ENCODE peak calls at places on chromosomes 12 and 14, in nine cellular contexts. A is A549; H is lower lobe of right lung; S is cardiac muscle cell; R is colonic mucosa; I is A673; P is CD8-positive, alpha-beta memory T cell; E is naive thymus-derived CD4-positive, alpha-beta T cell; U is mammary epithelial cell. C is an unnamed sample.
A peak's percentile ranks its signal among the peaks of the same experiment; 100 is the strongest.

GRCh38 chr12:13941258-13942249 is 39.8 kb downstream of the GRIN2B start:
- DNase-seq in H (no peak), U (peak; percentile 46), E (no peak), I (peak; percentile 35), S (peak; percentile 48), R (peak; percentile 84), P (no peak), A (peak; percentile 87), C (peak; percentile 73)

GRCh38 chr14:61461808-61462275 is 140.5 kb downstream of the PRKCH start:
- DNase-seq in S (peak; percentile 91), H (no peak), I (peak; percentile 80), P (peak; percentile 57), A (peak; percentile 73), E (peak; percentile 71), U (peak; percentile 63), R (peak; percentile 59), C (peak; percentile 38)

GRCh38 chr14:61544448-61545202 is 150.7 kb upstream of the HIF1A start:
- DNase-seq in I (no peak), A (no peak), H (no peak), S (no peak), E (no peak), P (no peak), U (no peak), R (no peak), C (no peak)

GRCh38 chr12:49161092-49161795 is 27.6 kb downstream of the TUBA1A start:
- DNase-seq in U (no peak), I (no peak), H (no peak), S (no peak), R (no peak), E (no peak), P (no peak), A (no peak), C (no peak)

GRCh38 chr12:32240833-32241232 is 134.2 kb downstream of the BICD1 start:
- DNase-seq in A (no peak), H (no peak), P (no peak), R (no peak), U (peak; percentile 41), E (no peak), I (no peak), S (no peak), C (no peak)

GRCh38 chr14:61132336-61132735 is 148.8 kb downstream of the TMEM30B start:
- DNase-seq in P (no peak), A (no peak), I (no peak), S (no peak), E (no peak), U (no peak), H (no peak), R (no peak), C (no peak)

GRCh38 chr12:46983959-46984833 is 95.2 kb upstream of the PCED1B start:
- DNase-seq in E (peak; percentile 29), P (peak; percentile 25), R (peak; percentile 22), H (no peak), A (peak; percentile 34), I (peak; percentile 86), S (peak; percentile 76), U (peak; percentile 60), C (peak; percentile 87)

GRCh38 chr14:47557894-47558293 is 117.5 kb downstream of the MDGA2 start:
- DNase-seq in U (no peak), E (no peak), H (no peak), A (no peak), S (no peak), I (no peak), P (no peak), R (no peak), C (no peak)

GRCh38 chr14:94113490-94113889 is 3.0 kb downstream of the IFI27 start:
- DNase-seq in U (peak; percentile 16), S (peak; percentile 28), R (peak; percentile 68), E (no peak), I (no peak), P (no peak), A (no peak), H (no peak), C (no peak)

GRCh38 chr12:18868673-18869072 is 130.8 kb downstream of the CAPZA3 start:
- DNase-seq in E (no peak), I (no peak), R (no peak), S (peak; percentile 58), P (no peak), A (no peak), H (no peak), U (peak; percentile 56), C (no peak)

GRCh38 chr12:133202493-133203343 is 21.4 kb downstream of the ZNF268 start:
- DNase-seq in P (no peak), R (no peak), U (no peak), E (no peak), I (no peak), S (no peak), H (no peak), A (no peak), C (no peak)
- H3K9me3 ChIP-seq in P (peaks cover 69% of the 10 kb centered on the region), R (peaks cover 30% of the 10 kb centered on the region), U (peaks cover 59% of the 10 kb centered on the region), E (peaks cover 73% of the 10 kb centered on the region), I (peaks cover 74% of the 10 kb centered on the region), S (peaks cover 33% of the 10 kb centered on the region), H (peaks cover 81% of the 10 kb centered on the region), A (peaks cover 75% of the 10 kb centered on the region), C (peaks cover 51% of the 10 kb centered on the region)

DNA sequence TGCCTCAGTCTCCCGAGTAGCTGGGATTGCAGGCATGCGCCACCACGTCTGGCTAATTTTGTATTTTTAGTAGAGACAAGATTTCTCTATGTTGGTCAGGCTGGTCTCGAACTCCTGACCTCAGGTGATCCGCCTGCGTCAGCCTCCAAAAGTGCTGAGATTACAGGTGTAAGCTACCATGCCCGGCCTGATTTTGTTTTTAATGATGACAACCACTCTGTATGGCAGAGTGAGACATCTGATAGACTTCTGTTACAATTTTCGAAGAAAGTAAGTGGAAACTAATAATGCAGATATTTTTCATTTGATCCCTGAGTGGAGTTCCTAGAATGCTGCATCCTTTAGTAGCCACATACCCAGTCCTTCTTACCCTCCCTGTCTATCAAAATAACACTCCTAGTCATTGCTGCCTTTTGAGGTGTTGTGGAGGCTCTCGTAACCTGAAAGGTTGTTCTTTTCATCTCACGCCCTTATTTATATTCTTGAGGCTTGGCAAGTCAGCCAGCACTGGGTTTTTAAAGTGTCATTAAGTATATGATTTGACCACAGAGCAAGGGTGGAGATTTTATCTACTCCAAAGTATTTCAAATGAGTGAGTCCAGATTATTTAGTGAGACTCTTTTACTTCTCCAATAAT is 5.9 kb upstream of the EID3 start:
- DNase-seq in U (no peak), S (no peak), A (no peak), R (no peak), E (no peak), P (no peak), H (no peak), I (no peak), C (no peak)
- H3K4me1 ChIP-seq in U (peaks cover under 1% of the 10 kb centered on the region), S (no peaks in the 10 kb centered on the region), A (peaks cover 81% of the 10 kb centered on the region), R (peaks cover 10% of the 10 kb centered on the region), E (no peaks in the 10 kb centered on the region), P (no peaks in the 10 kb centered on the region), H (peaks cover 52% of the 10 kb centered on the region), I (peaks cover 20% of the 10 kb centered on the region), C (no peaks in the 10 kb centered on the region)

GRCh38 chr12:122202017-122202416 is 1.5 kb upstream of the B3GNT4 start:
- DNase-seq in S (no peak), H (no peak), I (no peak), R (no peak), E (no peak), U (no peak), A (no peak), P (no peak), C (no peak)

GRCh38 chr12:122204829-122205589 is 1.5 kb downstream of the B3GNT4 start:
- DNase-seq in S (no peak), H (no peak), P (no peak), U (no peak), E (no peak), I (no peak), R (no peak), A (no peak), C (no peak)

GRCh38 chr12:122203968-122204828 is 689 bp downstream of the B3GNT4 start:
- DNase-seq in I (no peak), U (no peak), R (no peak), A (no peak), S (no peak), P (no peak), H (no peak), E (no peak), C (no peak)

GRCh38 chr12:122201381-122201780 is 2.1 kb upstream of the B3GNT4 start:
- DNase-seq in S (no peak), I (no peak), E (no peak), P (no peak), R (no peak), U (no peak), H (no peak), A (no peak), C (no peak)

DNA sequence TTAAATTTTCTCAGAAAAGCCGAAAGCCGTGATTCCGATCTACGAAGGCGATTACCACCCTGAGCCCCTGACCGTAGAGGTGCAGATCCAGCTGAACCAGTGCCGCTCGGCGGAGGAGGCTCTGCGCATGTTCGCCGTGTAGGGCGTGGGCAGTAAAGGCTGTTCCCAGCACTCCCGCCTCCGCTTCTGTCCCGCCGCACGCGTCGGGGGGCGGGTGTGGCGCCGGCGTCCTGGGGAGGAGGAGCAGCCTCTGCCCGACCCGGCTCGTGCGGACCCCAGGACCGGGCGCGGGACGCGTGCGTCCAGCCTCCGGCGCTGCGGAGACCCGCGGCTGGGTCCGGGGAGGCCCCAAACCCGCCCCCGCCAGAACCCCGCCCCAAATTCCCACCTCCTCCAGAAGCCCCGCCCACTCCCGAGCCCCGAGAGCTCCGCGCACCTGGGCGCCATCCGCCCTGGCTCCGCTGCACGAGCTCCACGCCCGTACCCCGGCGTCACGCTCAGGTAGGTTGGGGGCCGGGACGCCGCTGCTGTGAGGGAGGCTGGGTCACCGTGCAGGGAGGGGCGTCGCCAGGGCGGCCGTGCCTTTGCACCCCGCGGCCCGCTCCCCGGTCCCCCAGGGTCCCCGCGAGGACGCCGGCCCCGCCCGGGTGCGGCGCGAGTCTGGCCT is at the start of gene B3GNT4:
- DNase-seq in H (peak; percentile 77), E (peak; percentile 50), A (peak; percentile 79), S (peak; percentile 58), R (peak; percentile 83), P (peak; percentile 61), U (peak; percentile 71), I (peak; percentile 75), C (peak; percentile 51)
- H3K4me3 ChIP-seq in H (peak within 1 kb of the TSS; percentile 73), E (peak within 1 kb of the TSS; percentile 68), A (peak within 1 kb of the TSS; percentile 59), S (peak within 1 kb of the TSS; percentile 35), R (peak within 1 kb of the TSS; percentile 58), P (peak within 1 kb of the TSS; percentile 33), U (peak within 1 kb of the TSS; percentile 65), I (peak within 1 kb of the TSS; percentile 48), C (peak within 1 kb of the TSS; percentile 57)

GRCh38 chr14:91693342-91693741 is 38.5 kb downstream of the CATSPERB start:
- DNase-seq in U (peak; percentile 91), P (no peak), I (no peak), A (no peak), H (no peak), S (peak; percentile 3), R (peak; percentile 36), E (no peak), C (no peak)

GRCh38 chr14:91694643-91695042 is 37.2 kb downstream of the CATSPERB start:
- DNase-seq in E (no peak), U (no peak), S (no peak), A (no peak), R (no peak), P (no peak), I (no peak), H (no peak), C (no peak)

GRCh38 chr14:91689608-91690007 is 42.3 kb downstream of the CATSPERB start:
- DNase-seq in I (no peak), P (no peak), R (no peak), E (no peak), U (no peak), A (no peak), S (no peak), H (no peak), C (no peak)

GRCh38 chr14:91692075-91692474 is 39.8 kb downstream of the CATSPERB start:
- DNase-seq in E (no peak), S (no peak), R (no peak), A (no peak), P (no peak), H (no peak), U (no peak), I (no peak), C (no peak)
- H3K9me3 ChIP-seq in E (peaks cover 5% of the 10 kb centered on the region), S (no peaks in the 10 kb centered on the region), R (no peaks in the 10 kb centered on the region), A (peaks cover 12% of the 10 kb centered on the region), P (no peaks in the 10 kb centered on the region), H (no peaks in the 10 kb centered on the region), U (no peaks in the 10 kb centered on the region), I (no peaks in the 10 kb centered on the region), C (no peaks in the 10 kb centered on the region)